ENCODE peak calls at places on chromosomes 12 and 14, in six cellular contexts. C is MM.1S, N is pancreas, Y is mammary epithelial cell, E is endodermal cell, X is iPS DF 6.9. K is an unnamed sample. For H3K36me3, the result is how much of the 10 kb centered on the place peaks cover.

GRCh38 chr14:22422238-22422637 is 166.8 kb downstream of the DAD1 start:
- DNase-seq in C (no peak), N (peak), Y (no peak), E (no peak), X (no peak), K (no peak)

GRCh38 chr12:32025906-32026305 is 66.7 kb downstream of the RESF1 start:
- DNase-seq in C (peak), N (no peak), Y (no peak), E (no peak), X (no peak), K (peak)

GRCh38 chr12:122471324-122472226 is 29.2 kb downstream of the ZCCHC8 start:
- DNase-seq in C (peak), N (no peak), Y (peak), E (no peak), X (no peak), K (peak)

GRCh38 chr14:90632868-90633267 is 183.4 kb downstream of the TTC7B start:
- DNase-seq in C (no peak), N (no peak), Y (no peak), E (no peak), X (no peak), K (peak)

GRCh38 chr12:87967871-87968270 is 61.3 kb downstream of the C12orf50 start:
- DNase-seq in C (no peak), N (no peak), Y (no peak), E (no peak), X (no peak), K (no peak)

GRCh38 chr12:2902287-2902880 is 11.7 kb downstream of the TULP3 start:
- DNase-seq in C (no peak), N (no peak), Y (no peak), E (no peak), X (no peak), K (no peak)

GRCh38 chr12:88756153-88756552 is 175.9 kb upstream of the KITLG start:
- DNase-seq in C (no peak), N (no peak), Y (no peak), E (no peak), X (no peak), K (no peak)

GRCh38 chr12:71438670-71439361 is 782 bp upstream of the LGR5 start:
- DNase-seq in C (no peak), N (no peak), Y (no peak), E (peak), X (no peak), K (no peak)

GRCh38 chr12:114834621-114835020 is 150.6 kb upstream of the TBX3 start:
- DNase-seq in C (no peak), N (no peak), Y (no peak), E (peak), X (no peak), K (no peak)

GRCh38 chr12:3365416-3366385 is 125.3 kb upstream of the PRMT8 start:
- DNase-seq in C (no peak), N (peak), Y (peak), E (peak), X (no peak), K (no peak)

GRCh38 chr12:47413806-47414205 is 292.0 kb downstream of the RPAP3 start:
- DNase-seq in C (no peak), N (no peak), Y (no peak), E (no peak), X (no peak), K (no peak)

GRCh38 chr12:86601550-86602308 is 345.5 kb upstream of the MGAT4C start:
- DNase-seq in C (no peak), N (peak), Y (no peak), E (no peak), X (no peak), K (no peak)

GRCh38 chr12:53098354-53098981 is 1.0 kb downstream of the IGFBP6 start:
- DNase-seq in C (peak), N (no peak), Y (peak), E (peak), X (no peak), K (no peak)

GRCh38 chr14:94048676-94049624 is 22.8 kb downstream of the OTUB2 start:
- DNase-seq in C (no peak), N (no peak), Y (no peak), E (peak), X (no peak), K (no peak)

GRCh38 chr14:106848330-106849121 is 1322.1 kb downstream of the TMEM121 start:
- DNase-seq in C (no peak), N (peak), Y (peak), E (no peak), X (no peak), K (peak)

GRCh38 chr12:24997496-24997895 is 48.6 kb upstream of the BCAT1 start:
- DNase-seq in C (peak), N (no peak), Y (no peak), E (no peak), X (no peak), K (no peak)

GRCh38 chr14:35296505-35296904 is 4.3 kb downstream of the PSMA6 start:
- DNase-seq in C (no peak), N (no peak), Y (no peak), E (no peak), X (no peak), K (no peak)

GRCh38 chr14:93305708-93306418 is 27.0 kb downstream of the BTBD7 start:
- DNase-seq in C (no peak), N (no peak), Y (no peak), E (no peak), X (no peak), K (no peak)

GRCh38 chr14:96065661-96066459 is 26.7 kb downstream of the C14orf132 start:
- DNase-seq in C (peak), N (no peak), Y (no peak), E (peak), X (no peak), K (no peak)

GRCh38 chr12:117034249-117034648 is 65.0 kb downstream of the TESC start:
- DNase-seq in C (no peak), N (no peak), Y (no peak), E (peak), X (no peak), K (no peak)

GRCh38 chr12:69497308-69498026 is 27.3 kb downstream of the FRS2 start:
- DNase-seq in C (peak), N (no peak), Y (no peak), E (no peak), X (no peak), K (no peak)

GRCh38 chr12:112759786-112760185 is 31.8 kb upstream of the RPH3A start:
- DNase-seq in C (no peak), N (no peak), Y (peak), E (no peak), X (no peak), K (no peak)

GRCh38 chr12:4284306-4284705 is 10.7 kb downstream of the CCND2 start:
- DNase-seq in C (no peak), N (no peak), Y (no peak), E (peak), X (no peak), K (no peak)

GRCh38 chr12:24038211-24038997 is 88.9 kb upstream of the SOX5 start:
- DNase-seq in C (no peak), N (no peak), Y (no peak), E (peak), X (no peak), K (no peak)

GRCh38 chr14:63682727-63683593 is 41.3 kb upstream of the WDR89 start:
- DNase-seq in C (no peak), N (no peak), Y (no peak), E (no peak), X (no peak), K (no peak)

GRCh38 chr12:122356192-122356635 is 66.3 kb downstream of the CLIP1 start:
- DNase-seq in C (peak), N (no peak), Y (peak), E (peak), X (peak), K (peak)

GRCh38 chr14:65229431-65230286 is 127.3 kb upstream of the MAX start:
- DNase-seq in C (no peak), N (peak), Y (peak), E (peak), X (no peak), K (peak)

DNA sequence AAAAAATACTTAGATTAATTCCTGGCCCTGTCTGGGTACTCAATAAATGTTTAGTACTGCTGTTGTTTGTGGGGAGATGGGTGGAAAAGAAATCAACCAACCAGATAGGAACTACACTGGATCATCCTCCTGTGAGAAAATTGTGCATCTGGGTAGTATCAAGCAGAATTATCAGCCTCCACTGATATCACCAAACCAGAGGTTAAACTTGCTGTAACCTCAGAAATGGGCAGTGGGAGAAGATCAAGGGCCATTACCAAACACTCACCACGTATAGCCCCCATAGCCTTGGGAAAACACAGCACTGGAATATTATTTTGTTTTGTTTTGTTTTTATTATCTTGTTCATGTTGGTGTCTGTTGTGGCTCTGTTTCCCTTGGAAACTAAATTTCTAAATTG is 19.7 kb downstream of the VEZT start:
- DNase-seq in C (no peak), N (no peak), Y (no peak), E (no peak), X (no peak), K (no peak)
- H3K36me3 ChIP-seq in C (under half), N (under half), Y (under half), E (half or more), X (under half), K (under half)

GRCh38 chr14:74549588-74549987 is 56.0 kb downstream of the ISCA2 start:
- DNase-seq in C (no peak), N (no peak), Y (peak), E (peak), X (no peak), K (no peak)
- H3K27ac ChIP-seq in C (no peak), N (no peak), Y (no peak), E (no peak), X (no peak), K (no peak)

GRCh38 chr12:109069307-109070231 is 17.2 kb downstream of the USP30 start:
- DNase-seq in C (no peak), N (no peak), Y (no peak), E (peak), X (no peak), K (no peak)
- H3K36me3 ChIP-seq in C (under half), N (under half), Y (under half), E (under half), X (under half), K (under half)

GRCh38 chr12:750356-751191 is 1.8 kb upstream of the WNK1 start:
- DNase-seq in C (no peak), N (no peak), Y (no peak), E (no peak), X (no peak), K (no peak)

GRCh38 chr12:753401-754237 is 1.2 kb downstream of the WNK1 start:
- DNase-seq in C (peak), N (peak), Y (no peak), E (peak), X (no peak), K (peak)

GRCh38 chr12:751192-751827 is 1.1 kb upstream of the WNK1 start:
- DNase-seq in C (peak), N (peak), Y (peak), E (peak), X (peak), K (peak)

GRCh38 chr12:752673-753400 is 458 bp downstream of the WNK1 start:
- DNase-seq in C (peak), N (peak), Y (peak), E (peak), X (no peak), K (peak)

DNA sequence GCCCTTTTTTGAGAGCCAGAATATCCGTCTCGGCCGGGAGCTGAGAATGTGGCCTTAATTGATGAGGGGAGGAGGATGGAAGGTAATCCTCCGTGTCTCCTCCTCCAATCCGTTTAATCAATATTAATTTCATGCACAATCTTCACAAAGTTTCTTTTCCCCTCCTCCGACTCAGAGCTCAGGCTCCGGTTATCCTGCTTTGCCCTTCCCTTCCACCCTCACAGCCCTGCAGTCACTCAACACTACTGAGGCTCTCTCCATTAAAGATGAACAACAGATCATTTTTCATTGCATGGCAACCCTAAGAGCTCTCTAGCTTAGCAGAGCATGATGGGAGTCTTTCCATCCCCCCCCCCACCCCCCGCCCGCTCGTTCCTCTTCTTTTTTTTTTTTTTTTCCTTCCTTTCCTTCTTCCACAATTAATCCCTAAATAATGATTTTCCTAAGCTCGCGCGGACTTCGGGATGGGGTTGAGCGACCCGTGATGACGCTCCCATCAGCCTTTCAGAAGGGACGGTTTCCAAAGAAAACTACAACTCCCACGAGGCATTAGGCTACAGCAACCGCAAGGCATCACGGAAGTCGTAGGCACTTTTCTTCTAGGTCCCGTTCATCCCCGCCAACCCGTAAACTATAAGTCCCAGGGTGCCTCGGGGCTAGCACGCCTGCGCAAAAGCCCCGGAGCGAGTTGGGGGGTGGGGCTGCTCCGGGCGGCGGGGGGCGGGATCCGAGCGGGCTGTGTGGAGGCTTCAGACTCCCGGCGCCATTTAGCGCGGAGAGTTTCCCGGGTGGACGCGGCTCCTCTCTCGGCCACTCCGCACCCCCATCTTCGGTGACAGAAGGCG is at the start of gene WNK1:
- DNase-seq in C (peak), N (peak), Y (peak), E (peak), X (peak), K (peak)
- H3K27ac ChIP-seq in C (peak), N (peak), Y (peak), E (peak), X (peak), K (peak)

GRCh38 chr14:52711666-52712065 is 4.7 kb downstream of the PSMC6 start:
- DNase-seq in C (no peak), N (no peak), Y (no peak), E (no peak), X (no peak), K (no peak)

DNA sequence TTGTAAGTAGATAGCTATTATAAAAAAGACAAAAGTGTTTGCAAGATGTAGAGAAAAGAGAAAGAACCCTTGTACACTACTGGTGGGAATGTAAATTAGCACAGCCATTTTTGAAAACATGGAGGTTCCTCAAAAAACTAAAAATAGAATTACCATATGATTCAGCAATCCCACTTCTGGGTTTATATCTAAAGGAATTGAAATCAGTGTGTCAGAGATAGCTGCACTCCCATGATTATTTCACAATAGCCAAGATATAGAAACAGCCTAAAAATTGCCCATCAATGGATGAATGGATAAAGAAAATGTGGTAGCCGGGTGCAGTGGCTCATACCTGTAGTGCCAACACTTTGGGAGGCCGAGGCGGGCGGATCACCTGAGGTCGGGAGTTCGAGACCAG is 9.2 kb downstream of the PSMC6 start:
- DNase-seq in C (no peak), N (no peak), Y (no peak), E (no peak), X (no peak), K (no peak)
- H3K36me3 ChIP-seq in C (under half), N (under half), Y (under half), E (half or more), X (under half), K (half or more)

DNA sequence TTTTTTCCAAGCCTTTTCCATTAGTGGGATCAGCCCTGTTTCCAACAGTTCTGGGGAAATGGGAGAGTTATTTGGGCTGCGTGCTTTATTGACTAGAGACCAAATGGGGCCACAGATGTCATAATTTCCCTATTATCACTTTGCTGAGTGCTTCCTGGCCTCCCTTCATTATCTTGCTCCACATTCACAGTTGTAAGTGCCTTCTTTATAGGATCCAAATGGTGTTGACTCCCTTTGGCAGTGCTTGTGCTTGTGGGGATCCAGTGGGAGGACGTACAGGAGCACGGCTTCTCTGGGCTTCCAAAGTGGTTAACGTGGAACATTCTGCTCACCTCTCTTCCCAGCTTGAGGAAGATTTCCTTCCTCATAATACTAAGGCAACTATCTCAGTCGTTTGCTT is 141.0 kb upstream of the RMST start:
- DNase-seq in C (no peak), N (no peak), Y (no peak), E (no peak), X (no peak), K (no peak)
- H3K27ac ChIP-seq in C (no peak), N (no peak), Y (no peak), E (no peak), X (no peak), K (no peak)

DNA sequence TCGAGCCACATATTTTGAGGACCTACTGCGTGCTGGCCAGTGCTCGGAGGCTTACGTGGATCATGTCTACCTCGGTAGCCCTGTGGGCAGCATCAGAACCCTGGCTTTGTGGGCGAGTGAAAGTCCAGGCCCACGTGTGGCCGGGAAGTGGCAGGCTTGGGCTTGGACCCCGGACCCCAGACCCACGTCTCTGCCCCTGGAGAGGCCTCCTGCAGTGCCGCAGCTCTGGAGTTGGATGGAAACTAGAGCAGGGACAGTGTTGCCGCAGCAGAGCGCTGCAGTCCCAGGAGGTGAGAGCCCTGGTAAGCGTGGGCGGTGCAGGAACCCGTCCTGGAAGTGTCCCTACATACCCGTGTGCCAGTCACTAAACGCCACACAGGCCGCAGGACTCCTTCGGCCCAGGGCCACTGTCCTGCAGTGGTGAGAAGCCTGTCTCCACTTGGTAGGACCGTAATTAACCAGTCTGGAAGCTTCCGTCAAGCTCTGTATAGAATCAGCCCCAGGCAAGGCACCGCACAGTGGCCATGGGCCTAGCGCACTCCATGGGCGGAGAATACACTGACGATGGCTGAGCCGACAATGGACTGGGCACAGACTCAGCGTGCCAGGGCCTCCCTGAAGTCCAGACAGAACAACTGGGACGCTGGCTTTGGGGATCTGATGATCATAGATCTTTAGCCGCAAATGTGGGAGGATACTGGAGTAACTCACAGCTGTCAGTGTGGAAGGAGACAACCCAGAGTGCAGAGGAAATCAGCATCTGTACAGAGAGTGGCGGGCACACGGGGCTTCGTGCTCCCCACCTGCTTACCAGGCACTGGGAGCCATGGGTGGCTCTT is 219.5 kb downstream of the KIF26A start:
- DNase-seq in C (no peak), N (no peak), Y (no peak), E (peak), X (no peak), K (no peak)
- H3K36me3 ChIP-seq in C (under half), N (under half), Y (under half), E (under half), X (under half), K (under half)